ENCODE peak calls at places on chromosomes 13 and 19, in seven cellular contexts. A is mucosa of descending colon, P is neural progenitor cell, K is esophagus squamous epithelium, L is small intestine, I is MM.1S, C is fibroblast of lung. U is an unnamed sample.

GRCh38 chr19:30428281-30428680 is 56.1 kb downstream of the ZNF536 start:
- DNase-seq in A (no peak), P (no peak), K (no peak), L (no peak), I (no peak), C (no peak), U (no peak)

GRCh38 chr19:34254552-34255432 is at the start of gene GARRE1:
- DNase-seq in A (peak; percentile 64), P (peak; percentile 71), K (no peak), L (peak; percentile 81), I (peak; percentile 88), C (peak; percentile 38), U (peak; percentile 84)

GRCh38 chr19:32858155-32858554 is 11.4 kb downstream of the SLC7A9 start:
- DNase-seq in A (no peak), P (no peak), K (no peak), L (no peak), I (no peak), C (no peak), U (peak; percentile 25)

GRCh38 chr13:30256713-30257432 is 50.5 kb downstream of the KATNAL1 start:
- DNase-seq in A (no peak), P (no peak), K (no peak), L (no peak), I (no peak), C (no peak), U (no peak)

GRCh38 chr19:43594710-43595604 is 977 bp downstream of the IRGQ start:
- DNase-seq in A (peak; percentile 75), P (peak; percentile 91), K (no peak), L (peak; percentile 61), I (peak; percentile 75), C (peak; percentile 56), U (peak; percentile 81)

GRCh38 chr13:79658333-79658975 is 177.5 kb downstream of the NDFIP2 start:
- DNase-seq in A (no peak), P (peak; percentile 12), K (no peak), L (no peak), I (no peak), C (no peak), U (no peak)

GRCh38 chr13:20389696-20390525 is 135.7 kb downstream of the CRYL1 start:
- DNase-seq in A (no peak), P (no peak), K (no peak), L (no peak), I (no peak), C (no peak), U (no peak)

GRCh38 chr19:10290439-10290875 is 705 bp downstream of the ICAM5 start:
- DNase-seq in A (no peak), P (peak; percentile 40), K (no peak), L (no peak), I (no peak), C (no peak), U (no peak)

GRCh38 chr19:55355213-55355821 is 798 bp upstream of the COX6B2 start:
- DNase-seq in A (no peak), P (peak; percentile 69), K (no peak), L (no peak), I (no peak), C (no peak), U (no peak)

GRCh38 chr19:52190679-52191293 is 934 bp downstream of the PPP2R1A start:
- DNase-seq in A (peak; percentile 67), P (peak; percentile 38), K (no peak), L (peak; percentile 55), I (peak; percentile 11), C (peak; percentile 62), U (peak; percentile 70)

GRCh38 chr13:109140777-109141354 is 511.5 kb downstream of the MYO16 start:
- DNase-seq in A (no peak), P (no peak), K (no peak), L (no peak), I (no peak), C (no peak), U (no peak)

GRCh38 chr13:65401315-65401714 is 1828.8 kb downstream of the PCDH9 start:
- DNase-seq in A (no peak), P (no peak), K (no peak), L (no peak), I (no peak), C (no peak), U (no peak)

GRCh38 chr19:34188388-34188787 is 16.1 kb downstream of the LSM14A start:
- DNase-seq in A (no peak), P (no peak), K (no peak), L (no peak), I (no peak), C (no peak), U (no peak)

GRCh38 chr13:34883381-34883780 is 58.7 kb upstream of the NBEA start:
- DNase-seq in A (no peak), P (no peak), K (no peak), L (no peak), I (no peak), C (no peak), U (no peak)

GRCh38 chr19:49848938-49849337 is 2.0 kb upstream of the PTOV1 start:
- DNase-seq in A (no peak), P (no peak), K (no peak), L (no peak), I (no peak), C (no peak), U (no peak)

GRCh38 chr19:49849433-49850220 is 1.3 kb upstream of the PTOV1 start:
- DNase-seq in A (no peak), P (no peak), K (no peak), L (no peak), I (no peak), C (no peak), U (no peak)

GRCh38 chr19:49850221-49850486 is 805 bp upstream of the PTOV1 start:
- DNase-seq in A (peak; percentile 40), P (no peak), K (no peak), L (no peak), I (no peak), C (no peak), U (no peak)

GRCh38 chr19:49846408-49846807 is 4.6 kb upstream of the PTOV1 start:
- DNase-seq in A (no peak), P (no peak), K (no peak), L (no peak), I (no peak), C (no peak), U (no peak)

GRCh38 chr19:49847731-49848696 is 2.9 kb upstream of the PTOV1 start:
- DNase-seq in A (no peak), P (no peak), K (no peak), L (peak; percentile 25), I (no peak), C (peak; percentile 93), U (no peak)
- H3K4me1 ChIP-seq in A (peaks cover 12% of the 10 kb centered on the region), P (peaks cover 10% of the 10 kb centered on the region), K (peaks cover 21% of the 10 kb centered on the region), L (no peaks in the 10 kb centered on the region), I (peaks cover 15% of the 10 kb centered on the region), C (peaks cover 10% of the 10 kb centered on the region), U (peaks cover 27% of the 10 kb centered on the region)

DNA sequence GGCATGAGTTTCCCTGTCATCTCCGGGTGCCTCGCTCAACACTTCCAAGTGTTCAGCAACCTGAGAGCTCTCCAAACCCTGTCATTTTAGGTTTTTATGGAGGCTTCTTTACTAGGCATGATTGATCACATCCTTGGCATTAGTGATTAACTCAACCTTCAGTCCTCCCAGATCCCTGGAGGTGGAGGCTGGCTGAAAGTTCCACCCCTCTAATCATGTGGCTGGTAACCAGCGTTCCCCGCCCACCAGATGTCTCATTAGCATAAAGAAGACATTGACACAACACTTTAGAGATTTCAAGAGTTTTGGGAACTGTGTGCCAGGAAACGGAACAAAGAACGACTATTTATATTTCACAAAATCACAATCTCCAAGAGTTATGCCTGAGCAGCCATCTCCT is 71.1 kb upstream of the RGCC start:
- DNase-seq in A (no peak), P (no peak), K (no peak), L (no peak), I (no peak), C (no peak), U (no peak)
- H3K36me3 ChIP-seq in A (no peaks in the 10 kb centered on the region), P (no peaks in the 10 kb centered on the region), K (no peaks in the 10 kb centered on the region), L (no peaks in the 10 kb centered on the region), I (no peaks in the 10 kb centered on the region), C (no peaks in the 10 kb centered on the region), U (no peaks in the 10 kb centered on the region)

DNA sequence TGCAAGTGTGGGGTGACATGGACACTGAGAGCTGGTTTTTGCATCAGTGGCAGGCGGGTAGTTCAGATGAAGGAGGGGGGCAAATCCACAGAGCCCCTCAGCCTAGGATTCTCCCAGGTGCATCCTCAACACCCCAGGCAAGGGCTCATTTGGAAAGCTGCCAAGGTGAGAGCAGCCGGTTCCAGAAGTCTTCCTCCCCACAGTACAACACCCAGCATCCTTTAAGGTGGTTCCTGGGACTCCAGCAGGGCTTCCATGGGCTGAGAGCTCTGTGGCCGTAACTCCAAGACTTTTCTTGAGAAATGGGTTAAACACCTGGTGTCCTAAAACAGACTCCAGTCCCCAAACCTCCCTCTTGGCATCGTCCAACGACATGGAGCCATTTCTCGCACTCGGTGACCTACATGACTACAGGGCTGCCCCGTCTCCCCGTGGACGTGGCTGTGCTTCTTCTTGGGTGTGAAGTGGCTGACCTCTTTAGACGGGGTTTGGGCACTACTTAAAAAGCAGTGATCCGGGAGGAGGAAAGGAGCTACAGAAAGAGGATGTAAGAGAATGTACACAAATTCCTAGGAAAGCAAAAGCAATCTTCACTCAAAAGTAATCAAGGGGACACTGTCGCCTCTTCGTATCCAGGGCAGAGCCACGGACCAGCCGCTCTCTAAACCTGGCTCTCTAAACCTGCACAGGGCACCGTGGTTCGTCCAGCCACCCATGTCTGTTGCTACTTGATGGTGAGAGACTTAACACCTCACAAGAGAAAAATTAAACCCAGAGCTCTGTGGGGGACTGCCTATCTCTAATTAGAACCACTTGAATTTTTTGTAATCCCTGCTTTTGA is 25.5 kb downstream of the RANBP3 start:
- DNase-seq in A (no peak), P (no peak), K (no peak), L (no peak), I (no peak), C (no peak), U (no peak)
- H3K4me1 ChIP-seq in A (peaks cover 40% of the 10 kb centered on the region), P (peaks cover 87% of the 10 kb centered on the region), K (peaks cover 72% of the 10 kb centered on the region), L (peaks cover 37% of the 10 kb centered on the region), I (peaks cover 55% of the 10 kb centered on the region), C (peaks cover 31% of the 10 kb centered on the region), U (peaks cover 81% of the 10 kb centered on the region)

GRCh38 chr19:18770663-18771327 is 20.3 kb downstream of the COMP start:
- DNase-seq in A (no peak), P (no peak), K (no peak), L (no peak), I (no peak), C (no peak), U (no peak)
- H3K36me3 ChIP-seq in A (no peaks in the 10 kb centered on the region), P (no peaks in the 10 kb centered on the region), K (no peaks in the 10 kb centered on the region), L (no peaks in the 10 kb centered on the region), I (no peaks in the 10 kb centered on the region), C (no peaks in the 10 kb centered on the region), U (no peaks in the 10 kb centered on the region)

DNA sequence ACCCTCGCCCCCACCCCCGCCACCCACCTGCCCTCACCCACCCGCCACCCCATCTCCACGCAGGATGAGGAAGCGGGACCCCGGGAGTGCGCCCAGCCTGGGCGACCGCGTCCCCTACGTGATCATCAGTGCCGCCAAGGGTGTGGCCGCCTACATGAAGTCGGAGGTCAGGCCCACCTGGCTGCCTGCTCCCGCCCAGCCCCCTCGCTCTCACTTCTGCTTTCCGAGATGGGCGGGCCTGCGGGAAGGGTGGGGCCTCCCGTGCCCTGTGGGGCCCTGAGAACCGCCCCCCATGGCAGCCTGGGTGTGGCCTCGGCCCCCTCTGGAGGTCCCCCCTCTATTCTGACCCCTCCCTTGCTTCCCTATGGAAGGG is 3.1 kb upstream of the SPIB start:
- DNase-seq in A (peak; percentile 76), P (no peak), K (peak; percentile 51), L (no peak), I (peak; percentile 28), C (no peak), U (peak; percentile 80)
- H3K4me1 ChIP-seq in A (peaks cover 16% of the 10 kb centered on the region), P (peaks cover 7% of the 10 kb centered on the region), K (no peaks in the 10 kb centered on the region), L (no peaks in the 10 kb centered on the region), I (peaks cover 26% of the 10 kb centered on the region), C (no peaks in the 10 kb centered on the region), U (no peaks in the 10 kb centered on the region)